ENCODE peak calls at places on chromosomes 4 and X, in six cellular contexts. One of them, this sample, is unnamed.

GRCh38 chrX:2897311-2897689 is 31.8 kb downstream of the ARSD start:
- DNase-seq in central memory CD4-positive, alpha-beta T cell: no peak
- DNase-seq in naive thymus-derived CD4-positive, alpha-beta T cell: no peak
- DNase-seq in left kidney: no peak
- DNase-seq in anterior cingulate cortex: no peak
- DNase-seq in SW480: no peak
- DNase-seq in this sample: no peak

GRCh38 chr4:53813991-53814390 is 222.7 kb upstream of the LNX1 start:
- DNase-seq in anterior cingulate cortex: no peak
- DNase-seq in left kidney: no peak
- DNase-seq in SW480: no peak
- DNase-seq in naive thymus-derived CD4-positive, alpha-beta T cell: no peak
- DNase-seq in central memory CD4-positive, alpha-beta T cell: no peak
- DNase-seq in this sample: no peak

GRCh38 chrX:14051416-14051815 is 21.7 kb upstream of the GEMIN8 start:
- DNase-seq in naive thymus-derived CD4-positive, alpha-beta T cell: no peak
- DNase-seq in central memory CD4-positive, alpha-beta T cell: no peak
- DNase-seq in left kidney: no peak
- DNase-seq in anterior cingulate cortex: no peak
- DNase-seq in SW480: peak; percentile 15
- DNase-seq in this sample: no peak

GRCh38 chr4:98673978-98674377 is 15.6 kb upstream of the TSPAN5 start:
- DNase-seq in left kidney: no peak
- DNase-seq in naive thymus-derived CD4-positive, alpha-beta T cell: no peak
- DNase-seq in central memory CD4-positive, alpha-beta T cell: no peak
- DNase-seq in anterior cingulate cortex: no peak
- DNase-seq in SW480: no peak
- DNase-seq in this sample: no peak

GRCh38 chrX:118062048-118062789 is 54.4 kb downstream of the KLHL13 start:
- DNase-seq in anterior cingulate cortex: no peak
- DNase-seq in central memory CD4-positive, alpha-beta T cell: no peak
- DNase-seq in SW480: no peak
- DNase-seq in naive thymus-derived CD4-positive, alpha-beta T cell: no peak
- DNase-seq in left kidney: no peak
- DNase-seq in this sample: no peak

GRCh38 chr4:16783119-16783518 is 115.3 kb downstream of the LDB2 start:
- DNase-seq in SW480: no peak
- DNase-seq in anterior cingulate cortex: no peak
- DNase-seq in central memory CD4-positive, alpha-beta T cell: no peak
- DNase-seq in naive thymus-derived CD4-positive, alpha-beta T cell: no peak
- DNase-seq in left kidney: peak; percentile 58
- DNase-seq in this sample: no peak

GRCh38 chr4:88188738-88189417 is 30.4 kb upstream of the ABCG2 start:
- DNase-seq in SW480: no peak
- DNase-seq in naive thymus-derived CD4-positive, alpha-beta T cell: no peak
- DNase-seq in central memory CD4-positive, alpha-beta T cell: no peak
- DNase-seq in left kidney: no peak
- DNase-seq in anterior cingulate cortex: no peak
- DNase-seq in this sample: no peak

GRCh38 chrX:103464071-103464773 is 55.1 kb downstream of the RAB40A start:
- DNase-seq in central memory CD4-positive, alpha-beta T cell: peak; percentile 21
- DNase-seq in naive thymus-derived CD4-positive, alpha-beta T cell: peak; percentile 38
- DNase-seq in left kidney: peak; percentile 63
- DNase-seq in SW480: peak; percentile 28
- DNase-seq in anterior cingulate cortex: no peak
- DNase-seq in this sample: no peak

GRCh38 chrX:7170903-7171302 is 22.9 kb upstream of the PUDP start:
- DNase-seq in SW480: no peak
- DNase-seq in central memory CD4-positive, alpha-beta T cell: no peak
- DNase-seq in anterior cingulate cortex: no peak
- DNase-seq in left kidney: no peak
- DNase-seq in naive thymus-derived CD4-positive, alpha-beta T cell: peak; percentile 16
- DNase-seq in this sample: no peak

GRCh38 chrX:36963069-36963808 is 44.9 kb upstream of the FAM47C start:
- DNase-seq in left kidney: peak; percentile 26
- DNase-seq in SW480: no peak
- DNase-seq in naive thymus-derived CD4-positive, alpha-beta T cell: no peak
- DNase-seq in anterior cingulate cortex: no peak
- DNase-seq in central memory CD4-positive, alpha-beta T cell: no peak
- DNase-seq in this sample: no peak

GRCh38 chr4:126242679-126243390 is 928.1 kb downstream of the FAT4 start:
- DNase-seq in naive thymus-derived CD4-positive, alpha-beta T cell: no peak
- DNase-seq in anterior cingulate cortex: no peak
- DNase-seq in SW480: no peak
- DNase-seq in left kidney: no peak
- DNase-seq in central memory CD4-positive, alpha-beta T cell: no peak
- DNase-seq in this sample: no peak

GRCh38 chr4:139808381-139809206 is 143.0 kb downstream of the MGST2 start:
- DNase-seq in naive thymus-derived CD4-positive, alpha-beta T cell: no peak
- DNase-seq in left kidney: peak; percentile 97
- DNase-seq in anterior cingulate cortex: no peak
- DNase-seq in central memory CD4-positive, alpha-beta T cell: no peak
- DNase-seq in SW480: peak; percentile 9
- DNase-seq in this sample: no peak

GRCh38 chr4:5626916-5627315 is 81.4 kb downstream of the EVC2 start:
- DNase-seq in naive thymus-derived CD4-positive, alpha-beta T cell: no peak
- DNase-seq in SW480: no peak
- DNase-seq in anterior cingulate cortex: no peak
- DNase-seq in left kidney: no peak
- DNase-seq in central memory CD4-positive, alpha-beta T cell: no peak
- DNase-seq in this sample: no peak

GRCh38 chr4:105058177-105058812 is 88.4 kb upstream of the TET2 start:
- DNase-seq in left kidney: no peak
- DNase-seq in anterior cingulate cortex: peak; percentile 46
- DNase-seq in naive thymus-derived CD4-positive, alpha-beta T cell: no peak
- DNase-seq in SW480: no peak
- DNase-seq in central memory CD4-positive, alpha-beta T cell: no peak
- DNase-seq in this sample: peak; percentile 29

This sample was measured in hippocampal formation.